ENCODE peak calls at places on chromosomes 13 and 19, in ten cellular contexts. H, L, Y, D, P, E, G, Q, R and I are unnamed samples.

GRCh38 chr19:40594251-40594650 is 6.9 kb upstream of the LTBP4 start:
- DNase-seq in R (no peak), H (no peak), L (no peak), P (no peak), G (no peak), E (no peak), D (no peak), Y (no peak), Q (no peak), I (no peak)

GRCh38 chr19:9205506-9206113 is 13.8 kb downstream of the OR7D4 start:
- DNase-seq in D (peak), L (peak), E (peak), G (peak), Y (peak), Q (peak), R (peak), P (peak), H (peak), I (no peak)

GRCh38 chr19:4831351-4832340 is at the start of gene TICAM1:
- DNase-seq in H (peak), Y (peak), G (no peak), R (peak), E (peak), D (no peak), L (peak), Q (peak), P (peak), I (peak)

GRCh38 chr13:26656919-26657318 is 99.4 kb downstream of the WASF3 start:
- DNase-seq in Y (no peak), H (no peak), L (peak), D (peak), R (no peak), E (no peak), G (no peak), P (no peak), Q (peak), I (no peak)

GRCh38 chr19:40365613-40366401 is 17.3 kb downstream of the PLD3 start:
- DNase-seq in G (no peak), E (peak), D (no peak), H (peak), Y (peak), Q (peak), R (peak), L (peak), P (peak), I (no peak)

GRCh38 chr13:21557995-21558394 is 46.0 kb downstream of the MICU2 start:
- DNase-seq in H (no peak), L (peak), G (no peak), D (peak), R (no peak), E (no peak), Y (no peak), Q (peak), P (peak), I (no peak)

GRCh38 chr19:46839752-46840151 is 10.9 kb downstream of the AP2S1 start:
- DNase-seq in E (no peak), Y (no peak), Q (no peak), H (no peak), L (no peak), D (no peak), P (no peak), G (no peak), R (no peak), I (no peak)

GRCh38 chr13:30276178-30276577 is 31.2 kb downstream of the KATNAL1 start:
- DNase-seq in Q (no peak), D (no peak), L (no peak), G (no peak), E (no peak), H (no peak), P (peak), Y (no peak), R (no peak), I (no peak)

GRCh38 chr19:53182202-53182601 is 11.0 kb downstream of the ZNF665 start:
- DNase-seq in R (no peak), E (no peak), L (no peak), D (no peak), Y (no peak), G (no peak), P (no peak), H (no peak), Q (no peak), I (no peak)

GRCh38 chr13:47594833-47595232 is 406.2 kb downstream of the SUCLA2 start:
- DNase-seq in L (peak), Q (no peak), R (no peak), H (no peak), E (no peak), P (no peak), G (no peak), Y (no peak), D (peak), I (no peak)

GRCh38 chr13:97726664-97727235 is 226.7 kb upstream of the IPO5 start:
- DNase-seq in D (no peak), H (no peak), P (no peak), L (peak), Y (no peak), E (no peak), G (no peak), Q (no peak), R (no peak), I (no peak)

GRCh38 chr19:27955484-27955883 is 1257.5 kb downstream of the UQCRFS1 start:
- DNase-seq in L (no peak), G (no peak), P (no peak), E (no peak), H (no peak), Y (no peak), R (no peak), Q (no peak), D (no peak), I (no peak)

GRCh38 chr19:47778089-47778953 is at the start of gene SELENOW:
- DNase-seq in R (peak), G (peak), P (peak), L (peak), Y (peak), H (peak), E (peak), Q (peak), D (peak), I (peak)

GRCh38 chr19:43692882-43693281 is 22.9 kb upstream of the PLAUR start:
- DNase-seq in G (no peak), R (no peak), L (no peak), E (no peak), Q (no peak), H (no peak), Y (no peak), D (no peak), P (no peak), I (no peak)

GRCh38 chr19:42268142-42268703 is 829 bp upstream of the CIC start:
- DNase-seq in G (peak), R (peak), Y (peak), E (peak), Q (peak), L (peak), P (peak), H (peak), D (peak), I (peak)

GRCh38 chr19:45402469-45403070 is 2.3 kb downstream of the PPP1R13L start:
- DNase-seq in D (no peak), P (peak), L (peak), Y (no peak), G (no peak), H (peak), E (no peak), Q (peak), R (peak), I (no peak)

GRCh38 chr19:43464089-43464775 is 1.2 kb downstream of the LYPD3 start:
- DNase-seq in D (no peak), Y (peak), Q (no peak), P (peak), R (peak), E (peak), L (no peak), H (peak), G (no peak), I (peak)

GRCh38 chr19:43806848-43807247 is 4.6 kb upstream of the LYPD5 start:
- DNase-seq in Q (no peak), Y (no peak), L (no peak), E (no peak), R (no peak), G (no peak), P (no peak), D (peak), H (no peak), I (no peak)